ENCODE peak calls at places on chromosomes 12 and 14, in seven cellular contexts. One of them, this sample, is unnamed.

GRCh38 chr12:113161415-113162016 is 12.0 kb downstream of the CFAP73 start:
- DNase-seq in tibial artery: no peak
- DNase-seq in brain pericyte: no peak
- DNase-seq in RCC 7860: no peak
- DNase-seq in endothelial cell: peak
- DNase-seq in posterior cingulate gyrus: peak
- DNase-seq in KBM-7: no peak
- DNase-seq in this sample: no peak

GRCh38 chr14:102125546-102125945 is 14.2 kb upstream of the WDR20 start:
- DNase-seq in RCC 7860: peak
- DNase-seq in endothelial cell: no peak
- DNase-seq in posterior cingulate gyrus: no peak
- DNase-seq in KBM-7: no peak
- DNase-seq in tibial artery: no peak
- DNase-seq in brain pericyte: no peak
- DNase-seq in this sample: no peak

GRCh38 chr14:30227436-30227835 is 299.8 kb upstream of the PRKD1 start:
- DNase-seq in brain pericyte: no peak
- DNase-seq in KBM-7: no peak
- DNase-seq in posterior cingulate gyrus: no peak
- DNase-seq in endothelial cell: no peak
- DNase-seq in tibial artery: no peak
- DNase-seq in RCC 7860: no peak
- DNase-seq in this sample: no peak

GRCh38 chr14:63282997-63283396 is 35.7 kb downstream of the GPHB5 start:
- DNase-seq in KBM-7: no peak
- DNase-seq in tibial artery: no peak
- DNase-seq in RCC 7860: no peak
- DNase-seq in endothelial cell: no peak
- DNase-seq in brain pericyte: no peak
- DNase-seq in posterior cingulate gyrus: no peak
- DNase-seq in this sample: no peak

GRCh38 chr12:132156145-132156709 is 12.0 kb downstream of the NOC4L start:
- DNase-seq in RCC 7860: no peak
- DNase-seq in posterior cingulate gyrus: no peak
- DNase-seq in endothelial cell: no peak
- DNase-seq in KBM-7: no peak
- DNase-seq in tibial artery: no peak
- DNase-seq in brain pericyte: no peak
- DNase-seq in this sample: no peak

GRCh38 chr14:58107947-58108552 is 44.0 kb downstream of the ARMH4 start:
- DNase-seq in KBM-7: peak
- DNase-seq in endothelial cell: peak
- DNase-seq in tibial artery: no peak
- DNase-seq in brain pericyte: peak
- DNase-seq in RCC 7860: peak
- DNase-seq in posterior cingulate gyrus: no peak
- DNase-seq in this sample: peak

GRCh38 chr12:131988054-131988796 is 38.5 kb downstream of the EP400 start:
- DNase-seq in endothelial cell: no peak
- DNase-seq in brain pericyte: no peak
- DNase-seq in posterior cingulate gyrus: no peak
- DNase-seq in tibial artery: no peak
- DNase-seq in RCC 7860: no peak
- DNase-seq in KBM-7: no peak
- DNase-seq in this sample: no peak

GRCh38 chr12:123131291-123131831 is 19.5 kb downstream of the PITPNM2 start:
- DNase-seq in KBM-7: no peak
- DNase-seq in RCC 7860: no peak
- DNase-seq in endothelial cell: no peak
- DNase-seq in brain pericyte: no peak
- DNase-seq in tibial artery: no peak
- DNase-seq in posterior cingulate gyrus: no peak
- DNase-seq in this sample: no peak

GRCh38 chr14:85867450-85867849 is 337.5 kb downstream of the FLRT2 start:
- DNase-seq in endothelial cell: peak
- DNase-seq in tibial artery: no peak
- DNase-seq in KBM-7: peak
- DNase-seq in brain pericyte: no peak
- DNase-seq in RCC 7860: no peak
- DNase-seq in posterior cingulate gyrus: no peak
- DNase-seq in this sample: no peak

GRCh38 chr12:95848575-95849388 is 10.0 kb upstream of the SNRPF start:
- DNase-seq in tibial artery: no peak
- DNase-seq in brain pericyte: peak
- DNase-seq in KBM-7: peak
- DNase-seq in endothelial cell: peak
- DNase-seq in RCC 7860: no peak
- DNase-seq in posterior cingulate gyrus: no peak
- DNase-seq in this sample: no peak

GRCh38 chr12:4172999-4173398 is 100.6 kb upstream of the CCND2 start:
- DNase-seq in tibial artery: no peak
- DNase-seq in posterior cingulate gyrus: no peak
- DNase-seq in brain pericyte: no peak
- DNase-seq in KBM-7: no peak
- DNase-seq in endothelial cell: no peak
- DNase-seq in RCC 7860: no peak
- DNase-seq in this sample: no peak

GRCh38 chr14:93788557-93789365 is 476 bp upstream of the PRIMA1 start:
- DNase-seq in KBM-7: no peak
- DNase-seq in brain pericyte: no peak
- DNase-seq in RCC 7860: no peak
- DNase-seq in endothelial cell: peak
- DNase-seq in tibial artery: peak
- DNase-seq in posterior cingulate gyrus: no peak
- DNase-seq in this sample: no peak

GRCh38 chr12:67795235-67795634 is 146.7 kb downstream of the DYRK2 start:
- DNase-seq in brain pericyte: no peak
- DNase-seq in RCC 7860: peak
- DNase-seq in posterior cingulate gyrus: no peak
- DNase-seq in tibial artery: no peak
- DNase-seq in KBM-7: no peak
- DNase-seq in endothelial cell: no peak
- DNase-seq in this sample: no peak

GRCh38 chr12:93786669-93787397 is 109.7 kb downstream of the CRADD start:
- DNase-seq in tibial artery: no peak
- DNase-seq in endothelial cell: no peak
- DNase-seq in posterior cingulate gyrus: no peak
- DNase-seq in brain pericyte: no peak
- DNase-seq in RCC 7860: peak
- DNase-seq in KBM-7: no peak
- DNase-seq in this sample: no peak

GRCh38 chr12:75658826-75659823 is 147.7 kb upstream of the KRR1 start:
- DNase-seq in RCC 7860: peak
- DNase-seq in endothelial cell: no peak
- DNase-seq in KBM-7: peak
- DNase-seq in brain pericyte: no peak
- DNase-seq in tibial artery: no peak
- DNase-seq in posterior cingulate gyrus: no peak
- DNase-seq in this sample: peak

GRCh38 chr14:58864751-58865519 is 227.2 kb downstream of the DACT1 start:
- DNase-seq in posterior cingulate gyrus: no peak
- DNase-seq in endothelial cell: no peak
- DNase-seq in RCC 7860: no peak
- DNase-seq in brain pericyte: no peak
- DNase-seq in KBM-7: no peak
- DNase-seq in tibial artery: no peak
- DNase-seq in this sample: peak

GRCh38 chr12:111287125-111287900 is 81.6 kb downstream of the PHETA1 start:
- DNase-seq in KBM-7: no peak
- DNase-seq in posterior cingulate gyrus: no peak
- DNase-seq in brain pericyte: no peak
- DNase-seq in tibial artery: no peak
- DNase-seq in endothelial cell: no peak
- DNase-seq in RCC 7860: no peak
- DNase-seq in this sample: no peak

GRCh38 chr12:80332827-80333226 is 111.2 kb upstream of the PTPRQ start:
- DNase-seq in brain pericyte: no peak
- DNase-seq in RCC 7860: no peak
- DNase-seq in tibial artery: no peak
- DNase-seq in endothelial cell: no peak
- DNase-seq in KBM-7: no peak
- DNase-seq in posterior cingulate gyrus: no peak
- DNase-seq in this sample: no peak

GRCh38 chr14:33938131-33938949 is 12.5 kb downstream of the EGLN3 start:
- DNase-seq in tibial artery: peak
- DNase-seq in KBM-7: peak
- DNase-seq in posterior cingulate gyrus: peak
- DNase-seq in endothelial cell: peak
- DNase-seq in RCC 7860: peak
- DNase-seq in brain pericyte: no peak
- DNase-seq in this sample: no peak

GRCh38 chr14:89537911-89538310 is 120.9 kb upstream of the FOXN3 start:
- DNase-seq in posterior cingulate gyrus: no peak
- DNase-seq in KBM-7: no peak
- DNase-seq in tibial artery: no peak
- DNase-seq in endothelial cell: no peak
- DNase-seq in RCC 7860: no peak
- DNase-seq in brain pericyte: no peak
- DNase-seq in this sample: no peak

GRCh38 chr14:58455593-58456265 is 28.2 kb downstream of the KIAA0586 start:
- DNase-seq in posterior cingulate gyrus: no peak
- DNase-seq in KBM-7: no peak
- DNase-seq in tibial artery: no peak
- DNase-seq in RCC 7860: no peak
- DNase-seq in brain pericyte: no peak
- DNase-seq in endothelial cell: no peak
- DNase-seq in this sample: peak

GRCh38 chr14:96914729-96915128 is 117.5 kb downstream of the VRK1 start:
- DNase-seq in endothelial cell: no peak
- DNase-seq in KBM-7: no peak
- DNase-seq in brain pericyte: no peak
- DNase-seq in tibial artery: no peak
- DNase-seq in posterior cingulate gyrus: no peak
- DNase-seq in RCC 7860: no peak
- DNase-seq in this sample: no peak